ENCODE peak calls at places on chromosome 1, in eight cellular contexts. One of them, this sample, is unnamed.

GRCh38 chr1:44862829-44863406 is 19.9 kb upstream of the PTCH2 start:
- DNase-seq in psoas muscle: no peak
- DNase-seq in K562: peak
- DNase-seq in astrocyte of the cerebellum: no peak
- DNase-seq in CD4-positive, alpha-beta T cell: no peak
- DNase-seq in endothelial cell of umbilical vein: no peak
- DNase-seq in fibroblast of pulmonary artery: peak
- DNase-seq in adrenal gland: no peak
- DNase-seq in this sample: no peak

GRCh38 chr1:148264374-148265276 is 112.5 kb upstream of the NBPF11 start:
- DNase-seq in psoas muscle: no peak
- DNase-seq in K562: peak
- DNase-seq in astrocyte of the cerebellum: no peak
- DNase-seq in CD4-positive, alpha-beta T cell: no peak
- DNase-seq in endothelial cell of umbilical vein: peak
- DNase-seq in fibroblast of pulmonary artery: peak
- DNase-seq in adrenal gland: no peak
- DNase-seq in this sample: peak

GRCh38 chr1:181765627-181766026 is 282.3 kb downstream of the CACNA1E start:
- DNase-seq in psoas muscle: no peak
- DNase-seq in K562: no peak
- DNase-seq in astrocyte of the cerebellum: no peak
- DNase-seq in CD4-positive, alpha-beta T cell: no peak
- DNase-seq in endothelial cell of umbilical vein: no peak
- DNase-seq in fibroblast of pulmonary artery: no peak
- DNase-seq in adrenal gland: no peak
- DNase-seq in this sample: no peak

GRCh38 chr1:3819626-3820245 is 23.4 kb upstream of the LRRC47 start:
- DNase-seq in psoas muscle: no peak
- DNase-seq in K562: no peak
- DNase-seq in astrocyte of the cerebellum: no peak
- DNase-seq in CD4-positive, alpha-beta T cell: no peak
- DNase-seq in endothelial cell of umbilical vein: no peak
- DNase-seq in fibroblast of pulmonary artery: no peak
- DNase-seq in adrenal gland: no peak
- DNase-seq in this sample: no peak

GRCh38 chr1:198153804-198154203 is 3.0 kb upstream of the NEK7 start:
- DNase-seq in psoas muscle: no peak
- DNase-seq in K562: no peak
- DNase-seq in astrocyte of the cerebellum: peak
- DNase-seq in CD4-positive, alpha-beta T cell: no peak
- DNase-seq in endothelial cell of umbilical vein: no peak
- DNase-seq in fibroblast of pulmonary artery: peak
- DNase-seq in adrenal gland: no peak
- DNase-seq in this sample: no peak

GRCh38 chr1:150981805-150982712 is at the start of gene ANXA9:
- DNase-seq in psoas muscle: no peak
- DNase-seq in K562: peak
- DNase-seq in astrocyte of the cerebellum: no peak
- DNase-seq in CD4-positive, alpha-beta T cell: no peak
- DNase-seq in endothelial cell of umbilical vein: no peak
- DNase-seq in fibroblast of pulmonary artery: peak
- DNase-seq in adrenal gland: no peak
- DNase-seq in this sample: no peak

GRCh38 chr1:45785583-45785982 is 17.8 kb upstream of the MAST2 start:
- DNase-seq in psoas muscle: no peak
- DNase-seq in K562: no peak
- DNase-seq in astrocyte of the cerebellum: no peak
- DNase-seq in CD4-positive, alpha-beta T cell: no peak
- DNase-seq in endothelial cell of umbilical vein: no peak
- DNase-seq in fibroblast of pulmonary artery: no peak
- DNase-seq in adrenal gland: no peak
- DNase-seq in this sample: no peak

GRCh38 chr1:211648980-211649934 is 26.2 kb downstream of the NEK2 start:
- DNase-seq in psoas muscle: no peak
- DNase-seq in K562: peak
- DNase-seq in astrocyte of the cerebellum: no peak
- DNase-seq in CD4-positive, alpha-beta T cell: no peak
- DNase-seq in endothelial cell of umbilical vein: no peak
- DNase-seq in fibroblast of pulmonary artery: peak
- DNase-seq in adrenal gland: no peak
- DNase-seq in this sample: no peak

GRCh38 chr1:68478662-68479061 is 18.2 kb downstream of the DEPDC1 start:
- DNase-seq in psoas muscle: no peak
- DNase-seq in K562: no peak
- DNase-seq in astrocyte of the cerebellum: no peak
- DNase-seq in CD4-positive, alpha-beta T cell: no peak
- DNase-seq in endothelial cell of umbilical vein: no peak
- DNase-seq in fibroblast of pulmonary artery: no peak
- DNase-seq in adrenal gland: no peak
- DNase-seq in this sample: no peak

GRCh38 chr1:941588-942383 is 17.3 kb downstream of the NOC2L start:
- DNase-seq in psoas muscle: no peak
- DNase-seq in K562: peak
- DNase-seq in astrocyte of the cerebellum: peak
- DNase-seq in CD4-positive, alpha-beta T cell: no peak
- DNase-seq in endothelial cell of umbilical vein: peak
- DNase-seq in fibroblast of pulmonary artery: peak
- DNase-seq in adrenal gland: peak
- DNase-seq in this sample: no peak

GRCh38 chr1:167429612-167430011 is 88.7 kb downstream of the CD247 start:
- DNase-seq in psoas muscle: no peak
- DNase-seq in K562: no peak
- DNase-seq in astrocyte of the cerebellum: no peak
- DNase-seq in CD4-positive, alpha-beta T cell: no peak
- DNase-seq in endothelial cell of umbilical vein: no peak
- DNase-seq in fibroblast of pulmonary artery: no peak
- DNase-seq in adrenal gland: no peak
- DNase-seq in this sample: no peak

GRCh38 chr1:100719490-100719889 is at the start of gene VCAM1:
- DNase-seq in psoas muscle: no peak
- DNase-seq in K562: no peak
- DNase-seq in astrocyte of the cerebellum: no peak
- DNase-seq in CD4-positive, alpha-beta T cell: no peak
- DNase-seq in endothelial cell of umbilical vein: peak
- DNase-seq in fibroblast of pulmonary artery: peak
- DNase-seq in adrenal gland: peak
- DNase-seq in this sample: no peak

GRCh38 chr1:228317411-228317828 is 89.2 kb downstream of the TRIM11 start:
- DNase-seq in psoas muscle: no peak
- DNase-seq in K562: no peak
- DNase-seq in astrocyte of the cerebellum: no peak
- DNase-seq in CD4-positive, alpha-beta T cell: no peak
- DNase-seq in endothelial cell of umbilical vein: no peak
- DNase-seq in fibroblast of pulmonary artery: no peak
- DNase-seq in adrenal gland: no peak
- DNase-seq in this sample: no peak

GRCh38 chr1:206715552-206716518 is 31.1 kb downstream of the MAPKAPK2 start:
- DNase-seq in psoas muscle: no peak
- DNase-seq in K562: no peak
- DNase-seq in astrocyte of the cerebellum: no peak
- DNase-seq in CD4-positive, alpha-beta T cell: peak
- DNase-seq in endothelial cell of umbilical vein: no peak
- DNase-seq in fibroblast of pulmonary artery: no peak
- DNase-seq in adrenal gland: no peak
- DNase-seq in this sample: no peak

DNA sequence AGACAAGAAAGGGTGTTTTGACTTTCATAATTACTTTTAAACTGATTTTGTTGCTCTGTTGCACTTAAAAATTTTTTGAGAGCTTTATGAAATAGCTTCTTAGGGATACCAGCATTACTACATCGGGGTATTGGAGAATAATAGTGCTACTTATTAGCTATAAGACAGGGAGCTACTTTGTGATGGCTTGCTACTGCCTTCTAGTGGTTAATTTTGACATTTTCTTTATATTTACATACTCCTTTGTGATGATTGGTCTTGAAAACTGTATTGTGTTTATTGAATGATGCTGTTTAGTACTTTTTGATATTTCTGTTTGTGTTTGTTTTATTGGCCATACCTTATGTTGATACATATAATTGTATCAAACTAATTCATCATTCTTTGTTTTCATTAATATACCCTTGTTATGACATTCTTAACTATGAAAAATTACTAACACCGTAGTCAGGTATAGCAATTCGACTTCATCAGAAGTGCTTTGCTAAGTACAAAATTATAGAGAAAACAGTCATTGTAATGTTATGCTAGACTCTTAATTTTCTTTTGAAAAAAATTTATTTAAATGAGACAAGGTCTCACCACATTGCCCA is 85.5 kb downstream of the CLIC4 start:
- DNase-seq in psoas muscle: no peak
- DNase-seq in K562: peak
- DNase-seq in astrocyte of the cerebellum: peak
- DNase-seq in CD4-positive, alpha-beta T cell: no peak
- DNase-seq in endothelial cell of umbilical vein: peak
- DNase-seq in fibroblast of pulmonary artery: peak
- DNase-seq in adrenal gland: no peak
- DNase-seq in this sample: no peak
- TF ChIP-seq CTCF in psoas muscle: peak
- TF ChIP-seq CTCF in K562: peak
- TF ChIP-seq CTCF in astrocyte of the cerebellum: peak
- TF ChIP-seq CTCF in CD4-positive, alpha-beta T cell: peak
- TF ChIP-seq CTCF in endothelial cell of umbilical vein: peak
- TF ChIP-seq CTCF in fibroblast of pulmonary artery: peak
- TF ChIP-seq CTCF in adrenal gland: peak
- TF ChIP-seq CTCF in this sample: peak

DNA sequence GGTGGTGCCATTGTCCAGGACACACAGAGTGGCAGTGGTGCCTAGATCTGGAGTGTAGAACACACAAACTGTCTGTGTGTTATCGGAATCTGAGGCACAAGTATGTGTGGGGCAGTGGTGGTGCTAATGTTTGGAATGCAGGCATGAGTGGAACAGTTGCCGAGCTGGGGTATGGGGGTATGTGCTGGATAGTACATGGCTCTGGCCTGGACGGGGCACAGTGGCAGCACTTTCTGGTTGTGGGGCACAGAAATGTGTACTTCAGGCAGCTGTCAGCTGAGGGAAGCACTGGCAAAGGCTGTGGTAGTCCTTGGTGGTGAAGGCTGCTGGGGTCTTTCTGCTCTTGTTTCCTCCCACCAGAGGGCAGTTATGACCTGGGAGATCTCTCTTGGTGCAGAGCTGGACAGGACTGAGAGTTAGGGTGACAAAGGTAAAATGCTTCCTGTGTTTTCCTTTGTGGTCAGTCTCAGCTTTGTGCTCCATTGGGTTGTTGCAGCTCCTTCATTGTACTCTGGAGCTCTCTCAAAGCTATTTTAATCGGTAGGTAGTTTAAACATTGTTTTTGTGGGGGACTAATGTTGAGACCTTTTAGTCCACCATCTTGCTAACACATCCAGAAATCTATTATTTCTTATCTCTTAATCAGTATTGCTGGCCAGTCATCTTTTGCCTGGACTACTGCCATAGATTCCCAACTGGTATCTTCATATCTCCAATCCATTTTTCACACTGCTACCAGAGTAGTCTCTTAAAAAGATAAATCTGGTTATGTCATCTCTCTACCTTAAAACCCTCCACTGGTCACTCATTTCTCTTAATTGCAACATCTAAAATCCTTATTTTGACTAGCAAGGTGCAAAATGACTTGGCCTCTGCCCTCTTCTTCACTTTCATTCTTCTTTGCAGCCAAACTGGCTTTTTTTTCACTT is 83.9 kb upstream of the NBPF4 start:
- DNase-seq in psoas muscle: no peak
- DNase-seq in K562: peak
- DNase-seq in astrocyte of the cerebellum: no peak
- DNase-seq in CD4-positive, alpha-beta T cell: no peak
- DNase-seq in endothelial cell of umbilical vein: no peak
- DNase-seq in fibroblast of pulmonary artery: peak
- DNase-seq in adrenal gland: no peak
- DNase-seq in this sample: no peak
- TF ChIP-seq CTCF in psoas muscle: no peak
- TF ChIP-seq CTCF in K562: peak
- TF ChIP-seq CTCF in astrocyte of the cerebellum: peak
- TF ChIP-seq CTCF in CD4-positive, alpha-beta T cell: no peak
- TF ChIP-seq CTCF in endothelial cell of umbilical vein: no peak
- TF ChIP-seq CTCF in fibroblast of pulmonary artery: no peak
- TF ChIP-seq CTCF in adrenal gland: no peak
- TF ChIP-seq CTCF in this sample: no peak

DNA sequence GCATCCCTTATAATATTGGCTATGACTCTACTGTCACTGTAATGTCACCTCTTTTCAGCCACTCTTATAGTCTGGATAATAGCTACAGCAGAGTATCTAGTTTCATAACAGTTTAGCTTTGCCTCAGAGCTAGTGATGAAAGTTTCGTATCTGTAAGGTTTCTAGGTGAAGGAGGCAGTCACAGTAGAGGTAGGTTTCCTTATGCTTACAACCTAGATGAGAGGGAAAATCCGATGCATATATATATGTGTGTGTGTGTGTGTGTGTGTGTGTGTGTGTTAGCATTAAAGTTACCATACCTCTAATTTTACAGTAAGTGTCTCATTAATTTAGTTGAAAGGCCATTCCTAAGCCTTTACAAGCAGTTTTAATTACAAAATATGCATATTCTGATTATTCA is 2.2 kb upstream of the TOR1AIP2 start:
- DNase-seq in psoas muscle: no peak
- DNase-seq in K562: peak
- DNase-seq in astrocyte of the cerebellum: no peak
- DNase-seq in CD4-positive, alpha-beta T cell: no peak
- DNase-seq in endothelial cell of umbilical vein: no peak
- DNase-seq in fibroblast of pulmonary artery: no peak
- DNase-seq in adrenal gland: no peak
- DNase-seq in this sample: no peak
- TF ChIP-seq CTCF in psoas muscle: no peak
- TF ChIP-seq CTCF in K562: no peak
- TF ChIP-seq CTCF in astrocyte of the cerebellum: no peak
- TF ChIP-seq CTCF in CD4-positive, alpha-beta T cell: no peak
- TF ChIP-seq CTCF in endothelial cell of umbilical vein: no peak
- TF ChIP-seq CTCF in fibroblast of pulmonary artery: no peak
- TF ChIP-seq CTCF in adrenal gland: no peak
- TF ChIP-seq CTCF in this sample: no peak

DNA sequence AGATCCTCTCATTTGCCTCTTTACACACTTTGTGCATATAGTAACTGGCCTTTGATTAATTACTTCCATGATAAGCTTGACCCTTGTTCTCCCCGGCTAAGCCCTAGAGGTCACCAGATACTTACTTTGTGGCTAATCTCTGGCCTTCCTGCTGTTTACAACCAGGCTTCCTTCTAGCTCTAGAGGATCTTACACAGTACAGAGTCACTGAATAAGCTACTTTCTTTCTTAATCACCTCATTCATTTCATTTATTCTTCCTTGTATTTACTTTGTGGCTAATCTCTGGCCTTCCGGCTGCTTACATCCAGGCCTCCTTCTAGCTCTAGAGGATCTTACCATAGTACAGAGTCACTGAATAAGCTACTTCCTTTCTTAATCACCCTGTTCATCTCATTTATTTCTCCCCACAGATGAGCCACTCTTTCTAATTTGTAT is 144.3 kb upstream of the C1orf21 start:
- DNase-seq in psoas muscle: no peak
- DNase-seq in K562: no peak
- DNase-seq in astrocyte of the cerebellum: no peak
- DNase-seq in CD4-positive, alpha-beta T cell: no peak
- DNase-seq in endothelial cell of umbilical vein: peak
- DNase-seq in fibroblast of pulmonary artery: peak
- DNase-seq in adrenal gland: peak
- DNase-seq in this sample: peak
- TF ChIP-seq CTCF in psoas muscle: peak
- TF ChIP-seq CTCF in K562: no peak
- TF ChIP-seq CTCF in astrocyte of the cerebellum: no peak
- TF ChIP-seq CTCF in CD4-positive, alpha-beta T cell: no peak
- TF ChIP-seq CTCF in endothelial cell of umbilical vein: no peak
- TF ChIP-seq CTCF in fibroblast of pulmonary artery: no peak
- TF ChIP-seq CTCF in adrenal gland: peak
- TF ChIP-seq CTCF in this sample: no peak

GRCh38 chr1:11957891-11958290 is 22.4 kb upstream of the MFN2 start:
- DNase-seq in psoas muscle: no peak
- DNase-seq in K562: no peak
- DNase-seq in astrocyte of the cerebellum: no peak
- DNase-seq in CD4-positive, alpha-beta T cell: no peak
- DNase-seq in endothelial cell of umbilical vein: no peak
- DNase-seq in fibroblast of pulmonary artery: no peak
- DNase-seq in adrenal gland: no peak
- DNase-seq in this sample: no peak
- TF ChIP-seq CTCF in psoas muscle: no peak
- TF ChIP-seq CTCF in K562: no peak
- TF ChIP-seq CTCF in astrocyte of the cerebellum: no peak
- TF ChIP-seq CTCF in CD4-positive, alpha-beta T cell: no peak
- TF ChIP-seq CTCF in endothelial cell of umbilical vein: no peak
- TF ChIP-seq CTCF in fibroblast of pulmonary artery: no peak
- TF ChIP-seq CTCF in adrenal gland: no peak
- TF ChIP-seq CTCF in this sample: no peak

This sample was measured in AG04449.